ENCODE peak calls at places on chromosomes 7 and 10, in four cellular contexts. J, U, Y and M are unnamed samples.

GRCh38 chr7:23290993-23291392 is 8.1 kb upstream of the MALSU1 start:
- DNase-seq in J (no peak), Y (no peak), U (no peak), M (no peak)

GRCh38 chr10:131724891-131725735 is 175.7 kb upstream of the PPP2R2D start:
- DNase-seq in U (no peak), J (no peak), Y (no peak), M (no peak)

GRCh38 chr10:84846646-84847045 is 518.3 kb downstream of the CCSER2 start:
- DNase-seq in J (no peak), Y (no peak), U (no peak), M (no peak)

GRCh38 chr7:102066476-102066875 is 220.2 kb upstream of the SH2B2 start:
- DNase-seq in U (no peak), J (no peak), Y (no peak), M (no peak)

GRCh38 chr7:561631-562393 is 42.2 kb upstream of the PDGFA start:
- DNase-seq in Y (no peak), U (no peak), J (no peak), M (peak)

GRCh38 chr10:84762754-84763394 is 434.5 kb downstream of the CCSER2 start:
- DNase-seq in Y (peak), J (no peak), U (no peak), M (no peak)

GRCh38 chr7:150835702-150836280 is 16.5 kb upstream of the AOC1 start:
- DNase-seq in J (no peak), Y (no peak), U (no peak), M (no peak)

GRCh38 chr10:3783313-3783689 is 1.7 kb downstream of the KLF6 start:
- DNase-seq in U (peak), J (peak), Y (peak), M (peak)

GRCh38 chr7:3559178-3559765 is 258.2 kb downstream of the SDK1 start:
- DNase-seq in U (peak), Y (no peak), J (no peak), M (no peak)

GRCh38 chr7:4706384-4707032 is 24.4 kb downstream of the FOXK1 start:
- DNase-seq in U (no peak), Y (peak), J (no peak), M (peak)

GRCh38 chr10:101189461-101190401 is 39.5 kb downstream of the LBX1 start:
- DNase-seq in J (no peak), U (no peak), Y (peak), M (no peak)

GRCh38 chr10:7121154-7121797 is 289.6 kb downstream of the SFMBT2 start:
- DNase-seq in J (peak), Y (peak), U (peak), M (peak)

GRCh38 chr7:158428842-158429753 is 158.5 kb downstream of the PTPRN2 start:
- DNase-seq in U (no peak), Y (no peak), J (no peak), M (peak)

GRCh38 chr7:1380821-1381580 is 78.3 kb downstream of the MICALL2 start:
- DNase-seq in Y (no peak), J (no peak), U (no peak), M (no peak)

GRCh38 chr7:17434191-17434590 is 135.7 kb downstream of the AHR start:
- DNase-seq in U (no peak), J (no peak), Y (no peak), M (no peak)

GRCh38 chr10:95864906-95865813 is 42.6 kb upstream of the CC2D2B start:
- DNase-seq in U (peak), J (peak), Y (peak), M (peak)

GRCh38 chr10:121454776-121455175 is 143.5 kb downstream of the FGFR2 start:
- DNase-seq in J (no peak), U (no peak), Y (no peak), M (no peak)

GRCh38 chr10:62815373-62816111 is 624 bp downstream of the EGR2 start:
- DNase-seq in J (no peak), U (no peak), Y (peak), M (peak)

GRCh38 chr7:138698281-138698680 is 2.9 kb downstream of the SVOPL start:
- DNase-seq in U (no peak), Y (no peak), J (no peak), M (no peak)

DNA sequence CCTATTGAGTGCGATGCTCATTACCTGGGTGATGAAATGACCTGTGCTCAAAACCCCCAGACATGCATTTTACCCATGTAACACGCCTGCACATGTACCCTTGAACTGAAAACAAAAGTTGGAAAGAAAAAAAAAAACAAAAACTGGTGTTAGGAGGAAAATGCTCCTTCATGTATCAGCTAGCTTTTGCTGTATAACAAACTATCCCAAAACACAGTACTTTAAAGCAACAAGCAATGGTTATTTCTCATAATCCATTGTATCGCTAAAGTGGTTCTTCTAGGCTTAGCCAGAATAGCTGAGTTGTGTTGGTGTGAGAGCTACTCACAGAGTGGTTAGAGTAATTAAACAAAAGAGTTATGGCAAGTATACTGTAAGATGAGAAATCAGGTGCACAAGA is 12.2 kb upstream of the GALNT11 start:
- DNase-seq in U (no peak), J (no peak), Y (no peak), M (no peak)
- TF ChIP-seq CTCF in U (no peak), J (no peak), Y (no peak), M (no peak)

GRCh38 chr10:34464000-34464399 is 351.1 kb downstream of the PARD3 start:
- DNase-seq in J (no peak), U (no peak), Y (no peak), M (no peak)

GRCh38 chr10:34470307-34470706 is 344.8 kb downstream of the PARD3 start:
- DNase-seq in U (no peak), Y (no peak), J (no peak), M (no peak)

GRCh38 chr10:34467902-34468301 is 347.2 kb downstream of the PARD3 start:
- DNase-seq in Y (no peak), U (no peak), J (no peak), M (no peak)

GRCh38 chr10:34469446-34469845 is 345.6 kb downstream of the PARD3 start:
- DNase-seq in U (no peak), J (no peak), Y (no peak), M (no peak)

DNA sequence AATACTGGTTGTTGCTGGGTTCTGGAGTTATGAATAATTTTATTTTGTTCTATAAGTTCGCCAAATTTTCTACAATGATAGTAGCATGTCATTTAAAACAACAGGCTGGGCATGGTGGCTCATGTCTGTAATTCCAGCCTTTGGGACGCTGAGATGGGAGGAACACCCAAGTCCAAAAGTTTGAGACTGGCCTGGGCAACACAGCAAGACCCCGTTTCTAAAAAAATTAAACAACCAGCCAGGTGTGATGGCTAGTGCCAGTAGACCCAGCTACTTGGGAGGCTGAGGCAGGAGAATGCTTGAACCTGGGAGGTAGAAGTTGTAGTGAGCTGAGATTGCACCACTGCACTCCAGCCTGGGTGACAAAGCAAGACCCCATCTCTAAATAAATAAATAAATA is 347.7 kb downstream of the PARD3 start:
- DNase-seq in Y (no peak), J (no peak), U (no peak), M (no peak)
- TF ChIP-seq CTCF in Y (no peak), J (no peak), U (no peak), M (no peak)

DNA sequence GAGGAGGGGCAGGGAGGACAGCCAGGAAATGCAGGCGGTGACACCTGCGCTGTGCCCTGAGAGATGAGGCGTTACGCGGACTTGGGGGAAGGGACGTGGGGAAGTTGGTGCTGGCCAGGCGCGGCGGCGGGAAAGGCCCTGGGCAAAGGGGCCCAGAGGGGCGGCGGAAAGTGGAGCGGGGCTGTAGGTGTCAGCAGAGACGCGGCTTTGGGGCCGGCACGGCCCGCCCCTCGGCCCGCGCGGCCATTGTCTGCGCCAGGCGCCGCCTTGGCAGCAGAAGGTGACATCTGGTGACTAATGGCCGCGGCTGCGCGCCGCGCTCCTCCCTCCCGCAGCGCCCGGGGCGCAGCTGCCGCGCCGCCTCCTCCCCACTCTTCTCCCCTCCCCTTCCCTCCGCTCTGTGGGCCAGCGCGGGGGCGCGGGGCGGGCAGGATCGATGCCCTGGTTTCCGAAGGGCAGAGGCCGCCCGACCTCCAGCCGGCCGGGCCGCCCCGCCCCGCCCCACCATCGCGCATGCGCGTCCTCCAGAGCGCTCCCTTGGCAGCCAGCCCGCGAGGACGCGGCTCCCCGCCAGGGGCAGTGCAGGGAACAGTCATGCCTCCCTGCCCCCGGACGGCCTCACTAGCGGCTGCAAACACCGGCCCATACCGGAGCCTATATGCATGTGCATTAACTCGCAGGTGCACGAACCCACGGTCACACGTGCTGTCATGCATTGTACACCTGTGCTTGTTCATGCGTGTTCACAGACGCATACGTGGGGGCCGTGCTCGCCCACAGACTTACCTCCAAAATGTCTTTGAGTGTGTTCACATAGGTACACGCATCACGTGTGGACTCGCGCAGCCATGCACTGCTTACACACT is 269.6 kb downstream of the RPS24 start:
- DNase-seq in J (peak), U (peak), Y (peak), M (peak)
- TF ChIP-seq CTCF in J (peak), U (peak), Y (peak), M (peak)

DNA sequence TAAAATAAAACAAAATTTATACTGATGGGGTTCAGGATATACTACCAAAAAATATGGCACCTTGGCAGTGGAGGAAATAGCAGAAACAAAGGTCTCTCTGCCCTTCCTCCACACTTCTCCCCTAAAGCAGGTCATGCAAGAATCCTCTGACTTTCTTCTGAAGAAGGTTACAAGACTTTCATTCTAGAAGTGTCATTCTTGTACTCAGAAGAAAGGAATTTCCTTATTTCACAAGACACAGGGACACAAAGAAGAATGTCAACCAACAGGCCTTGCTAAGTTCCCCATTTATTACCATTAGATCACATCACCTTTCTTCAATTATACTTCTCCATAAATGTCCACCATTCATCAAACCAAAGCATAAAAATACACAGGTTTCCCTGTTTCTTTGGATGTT is 470.2 kb downstream of the PAXIP1 start:
- DNase-seq in U (no peak), Y (no peak), J (no peak), M (no peak)
- TF ChIP-seq CTCF in U (no peak), Y (no peak), J (no peak), M (no peak)

DNA sequence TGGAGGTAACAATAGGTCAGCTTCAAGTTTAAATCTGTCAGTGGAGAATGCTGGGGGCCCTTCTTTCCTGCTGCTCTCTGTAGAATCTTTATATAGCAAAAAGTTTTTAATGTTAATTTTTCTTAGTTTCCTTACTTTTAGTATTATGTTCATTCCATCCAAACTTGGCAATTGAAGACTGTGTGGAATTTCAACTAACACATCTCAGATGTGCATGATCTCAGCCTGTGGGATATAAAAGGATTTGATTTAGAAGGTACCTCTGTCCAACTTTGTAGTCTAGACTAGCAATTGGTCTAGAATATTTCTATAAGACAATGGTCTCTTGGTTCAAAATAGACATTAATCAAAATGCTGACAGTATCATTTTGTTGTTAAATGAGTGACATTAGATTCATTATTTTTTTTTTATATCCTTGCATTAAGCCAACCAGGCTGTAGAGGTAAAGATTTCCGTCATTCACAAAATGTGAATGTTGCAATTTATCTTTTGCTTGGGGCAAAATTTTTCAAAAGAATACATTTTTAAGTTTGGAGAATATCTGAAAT is 100.4 kb upstream of the SEMA3A start:
- DNase-seq in U (no peak), J (no peak), Y (no peak), M (no peak)
- TF ChIP-seq CTCF in U (no peak), J (no peak), Y (no peak), M (no peak)